ENCODE peak calls at places on chromosome 9, in ten cellular contexts. C is pons; L is fibroblast of pulmonary artery; W is NCI-H1694 treated with DMSO at 0.1 percent for 48 hours; B is EL; T is GM12891; V is Jurkat, Clone E6-1; O is stimulated activated CD4-positive, alpha-beta T cell treated with anti-CD3 and anti-CD28 coated beads, Interleukin-2, amount 100 ng/mL, for 48 hours; J is stimulated activated CD8-positive, alpha-beta memory T cell treated with anti-CD3 and anti-CD28 coated beads, Interleukin-12 subunit alpha, Interleukin-12 subunit beta, amount 100 ng/mL, for 1 hour; E is fibroblast of the aortic adventitia. M is an unnamed sample.

GRCh38 chr9:99357575-99357974 is 135.5 kb downstream of the SEC61B start:
- DNase-seq in E (peak), B (no peak), T (no peak), V (no peak), J (no peak), W (no peak), L (no peak), C (no peak), O (no peak), M (no peak)

GRCh38 chr9:79663878-79664277 is 92.1 kb downstream of the TLE4 start:
- DNase-seq in W (peak), L (no peak), E (no peak), C (no peak), T (no peak), O (no peak), J (no peak), B (no peak), V (no peak), M (no peak)

GRCh38 chr9:135614821-135615665 is 24.3 kb downstream of the GLT6D1 start:
- DNase-seq in W (no peak), J (no peak), B (no peak), T (no peak), E (no peak), C (no peak), O (no peak), L (no peak), V (no peak), M (no peak)

GRCh38 chr9:98598861-98599260 is 109.9 kb downstream of the GABBR2 start:
- DNase-seq in O (no peak), V (no peak), B (no peak), C (no peak), J (no peak), E (no peak), T (no peak), W (no peak), L (no peak), M (no peak)

GRCh38 chr9:133103183-133103986 is 17.7 kb downstream of the RALGDS start:
- DNase-seq in T (peak), W (no peak), J (peak), O (peak), C (peak), B (peak), V (no peak), E (no peak), L (peak), M (peak)

GRCh38 chr9:133693703-133694529 is 44.2 kb downstream of the SARDH start:
- DNase-seq in T (no peak), B (no peak), C (no peak), V (no peak), J (no peak), E (no peak), O (no peak), L (no peak), W (no peak), M (no peak)

GRCh38 chr9:110802416-110803035 is 133.9 kb downstream of the MUSK start:
- DNase-seq in L (peak), T (no peak), V (no peak), B (peak), W (no peak), O (no peak), J (no peak), E (peak), C (no peak), M (peak)

GRCh38 chr9:110638381-110638954 is 30.1 kb upstream of the MUSK start:
- DNase-seq in L (peak), W (peak), V (no peak), C (peak), O (no peak), J (no peak), B (peak), E (peak), T (no peak), M (peak)

GRCh38 chr9:114427644-114428043 is 39.9 kb upstream of the AKNA start:
- DNase-seq in C (no peak), B (no peak), W (no peak), E (no peak), T (no peak), J (no peak), V (no peak), O (no peak), L (no peak), M (no peak)

GRCh38 chr9:134320916-134321570 is 5.2 kb upstream of the RXRA start:
- DNase-seq in W (no peak), L (no peak), C (no peak), T (no peak), V (no peak), E (no peak), O (no peak), J (no peak), B (no peak), M (no peak)

GRCh38 chr9:136570916-136571315 is 25.1 kb upstream of the NOTCH1 start:
- DNase-seq in C (no peak), J (no peak), E (no peak), B (no peak), T (no peak), W (no peak), O (no peak), V (no peak), L (no peak), M (no peak)

GRCh38 chr9:89519393-89519805 is 21.5 kb upstream of the SEMA4D start:
- DNase-seq in C (no peak), W (no peak), V (no peak), T (no peak), E (no peak), L (peak), B (peak), J (no peak), O (no peak), M (peak)

GRCh38 chr9:4984171-4984570 is 901 bp upstream of the JAK2 start:
- DNase-seq in T (no peak), B (no peak), V (peak), E (no peak), C (peak), W (peak), J (no peak), O (no peak), L (no peak), M (no peak)

GRCh38 chr9:128408963-128409431 is 11.7 kb upstream of the CERCAM start:
- DNase-seq in L (no peak), E (no peak), V (no peak), W (no peak), T (no peak), B (no peak), J (no peak), O (no peak), C (peak), M (no peak)

GRCh38 chr9:35518212-35518917 is 28.5 kb downstream of the RUSC2 start:
- DNase-seq in C (peak), B (peak), E (peak), L (peak), W (peak), O (no peak), V (no peak), J (no peak), T (no peak), M (peak)

GRCh38 chr9:137453643-137454081 is 5.5 kb downstream of the NSMF start:
- DNase-seq in O (peak), V (peak), J (no peak), T (peak), B (peak), L (peak), C (peak), W (no peak), E (peak), M (peak)

GRCh38 chr9:114410910-114411309 is 23.1 kb upstream of the AKNA start:
- DNase-seq in O (no peak), W (no peak), C (no peak), T (no peak), B (no peak), E (no peak), V (no peak), L (no peak), J (no peak), M (no peak)

GRCh38 chr9:75649060-75649459 is 241.4 kb upstream of the PCSK5 start:
- DNase-seq in C (no peak), O (no peak), T (no peak), L (no peak), B (no peak), J (no peak), V (no peak), W (no peak), E (no peak), M (no peak)

GRCh38 chr9:96719538-96720315 is 58.2 kb downstream of the ZNF510 start:
- DNase-seq in L (no peak), J (no peak), E (no peak), W (no peak), B (no peak), O (no peak), V (peak), T (no peak), C (no peak), M (no peak)

GRCh38 chr9:4262735-4263141 is 37.1 kb downstream of the GLIS3 start:
- DNase-seq in C (no peak), J (no peak), W (no peak), B (peak), E (peak), L (peak), O (no peak), T (no peak), V (no peak), M (peak)

GRCh38 chr9:95504053-95504963 is 12.5 kb downstream of the PTCH1 start:
- DNase-seq in V (no peak), J (no peak), E (peak), O (no peak), W (no peak), T (no peak), C (no peak), B (peak), L (peak), M (peak)

GRCh38 chr9:135914921-135915320 is 7.6 kb upstream of the CAMSAP1 start:
- DNase-seq in T (no peak), E (no peak), V (no peak), O (no peak), J (no peak), W (no peak), C (no peak), L (no peak), B (peak), M (peak)

GRCh38 chr9:7097785-7098420 is 340.1 kb downstream of the KDM4C start:
- DNase-seq in W (no peak), J (no peak), L (peak), V (no peak), B (no peak), E (peak), T (no peak), O (no peak), C (no peak), M (peak)

GRCh38 chr9:113446323-113446740 is 17.2 kb upstream of the RGS3 start:
- DNase-seq in V (peak), B (peak), W (peak), T (peak), J (no peak), O (peak), L (peak), E (peak), C (peak), M (peak)

M was measured in iris pigment epithelial cell.